ENCODE peak calls at places on chromosomes 12 and 14, in seven cellular contexts. V is RWPE1; L is lower leg skin; D is uterus; E is glutamatergic neuron; G is neural progenitor cell; J is CD4-positive, alpha-beta T cell. X is an unnamed sample.

GRCh38 chr14:53148612-53149202 is 4.4 kb downstream of the DDHD1 start:
- DNase-seq in V (no peak), L (no peak), D (no peak), E (no peak), G (no peak), J (no peak), X (no peak)

GRCh38 chr14:94334837-94335236 is 11.7 kb upstream of the SERPINA6 start:
- DNase-seq in V (peak), L (no peak), D (no peak), E (no peak), G (no peak), J (no peak), X (no peak)

GRCh38 chr14:86003998-86004397 is 474.1 kb downstream of the FLRT2 start:
- DNase-seq in V (no peak), L (no peak), D (no peak), E (no peak), G (no peak), J (no peak), X (no peak)

GRCh38 chr12:71162832-71163711 is 5.3 kb upstream of the TSPAN8 start:
- DNase-seq in V (no peak), L (no peak), D (no peak), E (no peak), G (no peak), J (no peak), X (no peak)

GRCh38 chr12:114408881-114409795 is 3.2 kb upstream of the TBX5 start:
- DNase-seq in V (no peak), L (no peak), D (no peak), E (peak), G (peak), J (no peak), X (no peak)

GRCh38 chr14:33364536-33364935 is 425.9 kb downstream of the NPAS3 start:
- DNase-seq in V (no peak), L (no peak), D (no peak), E (peak), G (peak), J (no peak), X (no peak)

GRCh38 chr12:44317651-44318126 is 481.8 kb downstream of the TMEM117 start:
- DNase-seq in V (no peak), L (no peak), D (no peak), E (no peak), G (peak), J (no peak), X (no peak)

GRCh38 chr12:118061011-118061875 is at the start of gene WSB2:
- DNase-seq in V (peak), L (peak), D (peak), E (peak), G (peak), J (peak), X (peak)

GRCh38 chr12:87511371-87511770 is 517.8 kb downstream of the C12orf50 start:
- DNase-seq in V (no peak), L (no peak), D (no peak), E (no peak), G (no peak), J (no peak), X (no peak)

GRCh38 chr14:64191756-64192155 is 102.4 kb downstream of the ESR2 start:
- DNase-seq in V (peak), L (no peak), D (no peak), E (no peak), G (no peak), J (no peak), X (no peak)

GRCh38 chr14:70782361-70782760 is 27.0 kb downstream of the MAP3K9 start:
- DNase-seq in V (peak), L (no peak), D (no peak), E (no peak), G (no peak), J (no peak), X (no peak)

GRCh38 chr12:17326649-17327048 is 720.7 kb upstream of the LMO3 start:
- DNase-seq in V (no peak), L (no peak), D (no peak), E (no peak), G (no peak), J (no peak), X (no peak)

GRCh38 chr12:105330938-105331804 is 680 bp downstream of the C12orf75 start:
- DNase-seq in V (peak), L (no peak), D (no peak), E (no peak), G (peak), J (peak), X (peak)

GRCh38 chr14:66563731-66564130 is 55.8 kb downstream of the GPHN start:
- DNase-seq in V (no peak), L (no peak), D (no peak), E (no peak), G (no peak), J (no peak), X (no peak)

GRCh38 chr14:66572836-66573235 is 64.9 kb downstream of the GPHN start:
- DNase-seq in V (no peak), L (no peak), D (no peak), E (no peak), G (no peak), J (no peak), X (no peak)

DNA sequence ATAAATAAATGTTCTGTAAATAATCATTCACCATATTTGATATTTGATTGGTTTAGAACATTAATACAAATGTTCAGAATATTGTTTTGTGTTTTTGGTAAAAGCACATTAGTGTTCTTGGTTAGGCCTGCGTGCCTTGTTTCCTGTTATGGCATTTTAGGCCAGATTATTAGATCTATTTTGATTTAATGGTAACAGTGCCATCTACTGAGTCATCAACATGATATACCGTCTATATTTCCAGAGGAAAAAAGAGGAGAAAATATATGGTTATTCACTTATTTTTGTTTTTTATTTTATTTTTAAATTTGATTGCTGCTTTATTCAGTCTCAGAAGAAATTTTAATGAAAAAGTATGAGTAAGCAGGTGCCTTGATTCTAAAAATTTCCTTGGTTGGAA is 60.3 kb downstream of the GPHN start:
- DNase-seq in V (no peak), L (no peak), D (no peak), E (no peak), G (no peak), J (no peak), X (no peak)
- TF ChIP-seq CTCF in V (no peak), L (no peak), D (no peak), E (no peak), G (no peak), J (no peak), X (no peak)

DNA sequence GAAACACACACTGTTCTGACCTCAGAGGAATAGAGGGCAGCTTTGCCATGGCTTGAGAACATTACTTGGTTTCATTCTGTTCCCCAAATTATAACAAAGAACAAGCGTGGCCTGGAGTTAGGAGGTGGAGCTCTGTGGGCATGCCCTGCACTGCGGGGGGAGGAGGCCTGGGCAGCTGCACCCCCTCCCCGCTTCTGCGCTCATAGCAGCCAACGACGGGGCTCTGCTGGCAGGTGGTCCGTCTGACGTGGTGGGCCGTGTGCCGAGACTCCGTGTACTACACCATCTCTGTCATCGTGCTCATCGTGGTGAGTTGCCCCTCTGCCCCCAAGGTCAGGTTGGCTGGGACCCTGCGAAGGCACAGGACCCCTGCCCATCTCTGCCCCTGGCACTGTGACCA is 70.4 kb upstream of the RIN3 start:
- DNase-seq in V (no peak), L (no peak), D (no peak), E (no peak), G (no peak), J (no peak), X (no peak)
- TF ChIP-seq CTCF in V (no peak), L (no peak), D (no peak), E (no peak), G (no peak), J (no peak), X (no peak)

DNA sequence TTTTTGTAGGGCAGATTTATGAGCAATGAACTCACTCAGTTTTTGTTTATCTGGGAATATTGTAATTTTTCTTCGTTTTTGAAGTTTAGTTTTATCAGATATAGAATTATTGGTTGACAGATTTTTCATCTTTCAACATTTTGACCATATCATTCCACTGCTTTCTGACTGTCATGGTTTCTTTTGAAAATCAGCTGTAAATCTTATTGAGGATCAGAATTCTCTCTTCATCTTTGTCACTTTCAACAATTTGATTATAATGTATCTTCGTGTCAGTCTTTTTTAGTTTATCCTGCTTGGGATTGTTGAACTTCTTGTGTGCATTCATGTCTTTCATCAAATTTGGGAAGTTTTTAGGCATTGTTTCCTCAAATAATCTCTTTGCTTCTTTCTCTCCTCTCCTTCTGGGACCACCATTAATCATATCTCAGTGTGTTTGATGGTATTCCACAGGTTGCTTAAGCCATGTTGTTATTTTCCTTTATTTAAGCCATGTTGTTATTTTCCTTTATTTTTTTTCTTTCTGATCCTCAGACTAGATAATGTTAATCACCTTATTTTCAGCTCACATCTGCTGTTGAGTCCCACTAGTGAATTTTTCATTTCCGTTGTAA is 229.7 kb upstream of the GARIN2 start:
- DNase-seq in V (no peak), L (no peak), D (no peak), E (no peak), G (no peak), J (no peak), X (no peak)
- TF ChIP-seq CTCF in V (no peak), L (no peak), D (no peak), E (no peak), G (no peak), J (no peak), X (no peak)

GRCh38 chr12:24510581-24511125 is 438.2 kb downstream of the BCAT1 start:
- DNase-seq in V (no peak), L (no peak), D (no peak), E (no peak), G (no peak), J (no peak), X (no peak)
- TF ChIP-seq CTCF in V (no peak), L (no peak), D (no peak), E (no peak), G (no peak), J (no peak), X (no peak)

GRCh38 chr14:91143862-91144261 is 30.0 kb downstream of the DGLUCY start:
- DNase-seq in V (no peak), L (no peak), D (no peak), E (no peak), G (no peak), J (no peak), X (no peak)

GRCh38 chr14:91142214-91142668 is 28.4 kb downstream of the DGLUCY start:
- DNase-seq in V (no peak), L (no peak), D (no peak), E (no peak), G (no peak), J (no peak), X (no peak)

GRCh38 chr14:91138511-91139359 is 24.9 kb downstream of the DGLUCY start:
- DNase-seq in V (peak), L (no peak), D (no peak), E (no peak), G (peak), J (peak), X (no peak)

GRCh38 chr14:91139776-91140175 is 25.9 kb downstream of the DGLUCY start:
- DNase-seq in V (no peak), L (no peak), D (no peak), E (no peak), G (no peak), J (no peak), X (no peak)

DNA sequence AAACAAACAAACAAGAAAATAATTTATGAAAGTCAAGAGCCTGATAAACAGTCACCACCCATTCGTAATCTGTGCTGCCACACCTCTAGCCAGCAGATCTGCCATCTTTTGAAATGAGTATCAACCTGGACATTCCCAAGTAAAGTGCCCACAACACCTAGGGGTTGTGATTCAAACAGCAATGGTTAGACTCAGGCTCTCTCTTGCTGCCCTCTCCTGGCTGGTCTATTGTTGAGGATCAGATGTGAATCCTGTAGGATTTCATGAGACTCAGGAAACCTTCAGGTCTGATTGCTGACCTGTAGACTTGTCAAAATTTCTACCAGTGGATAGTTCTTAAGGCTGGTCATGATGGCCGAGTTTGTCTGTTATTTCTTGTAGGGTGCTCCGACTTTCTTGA is 26.8 kb downstream of the DGLUCY start:
- DNase-seq in V (peak), L (no peak), D (no peak), E (no peak), G (peak), J (no peak), X (no peak)
- TF ChIP-seq CTCF in V (no peak), L (no peak), D (no peak), E (peak), G (peak), J (no peak), X (peak)

GRCh38 chr14:30906752-30907658 is 32.6 kb downstream of the COCH start:
- DNase-seq in V (no peak), L (no peak), D (no peak), E (no peak), G (no peak), J (no peak), X (no peak)
- TF ChIP-seq CTCF in V (peak), L (no peak), D (no peak), E (no peak), G (peak), J (no peak), X (peak)

DNA sequence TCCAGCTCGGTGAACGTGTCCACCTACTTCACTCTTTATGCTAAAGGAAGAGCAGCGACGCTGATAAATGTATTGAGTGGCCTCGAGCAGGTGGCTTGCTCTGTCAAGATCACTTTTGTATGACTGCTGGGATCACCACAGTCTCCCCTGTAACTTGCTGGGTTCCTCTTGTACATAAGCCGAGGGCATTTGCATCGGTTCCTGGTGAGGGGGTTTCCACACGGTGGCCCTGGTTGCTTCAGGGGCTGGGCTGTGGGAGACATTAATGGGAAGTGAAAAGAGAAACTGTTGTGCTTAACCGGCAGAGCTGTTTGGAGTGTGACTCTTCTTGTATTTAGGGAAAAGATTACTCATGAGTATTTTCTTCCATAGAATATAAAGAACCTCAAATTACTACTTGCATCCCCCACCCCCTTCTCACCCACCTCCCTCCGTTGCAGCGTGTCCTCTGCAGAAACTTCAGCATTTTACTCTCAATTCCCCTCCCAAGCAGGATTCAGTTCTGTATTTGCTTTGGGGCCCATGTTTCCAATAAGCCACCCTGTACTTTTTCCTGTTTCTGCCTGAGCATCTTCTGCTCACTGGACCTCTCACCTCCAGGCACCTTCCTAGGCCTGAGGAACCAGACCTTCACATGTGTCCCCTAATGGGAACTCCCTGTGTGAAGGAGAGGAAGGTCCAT is 186.9 kb downstream of the ETV6 start:
- DNase-seq in V (no peak), L (no peak), D (no peak), E (no peak), G (no peak), J (peak), X (no peak)
- TF ChIP-seq CTCF in V (no peak), L (no peak), D (no peak), E (no peak), G (no peak), J (no peak), X (no peak)

GRCh38 chr12:107894589-107894988 is 120.1 kb downstream of the ASCL4 start:
- DNase-seq in V (peak), L (no peak), D (no peak), E (no peak), G (no peak), J (no peak), X (no peak)

GRCh38 chr12:107895966-107896365 is 121.5 kb downstream of the ASCL4 start:
- DNase-seq in V (no peak), L (no peak), D (no peak), E (no peak), G (no peak), J (no peak), X (no peak)

DNA sequence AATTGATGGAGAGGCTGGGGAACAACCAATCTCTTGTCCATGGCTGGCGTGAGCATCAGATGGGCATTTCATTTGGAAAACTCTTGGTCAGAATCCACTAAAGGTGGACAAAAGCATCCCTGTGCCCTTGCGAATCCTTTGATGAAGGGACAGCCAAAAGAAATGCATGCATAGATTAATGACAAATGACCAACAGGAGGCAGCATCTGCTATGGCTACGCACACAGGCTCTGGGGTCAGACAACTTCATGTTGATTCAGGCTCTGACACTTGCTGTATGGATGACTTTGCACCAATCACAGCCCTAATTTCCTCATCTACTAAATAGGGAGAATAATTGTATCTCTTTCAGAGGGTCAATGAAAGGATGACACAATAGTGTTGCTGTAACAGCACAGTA is 117.5 kb downstream of the ASCL4 start:
- DNase-seq in V (no peak), L (no peak), D (no peak), E (no peak), G (peak), J (no peak), X (no peak)
- TF ChIP-seq CTCF in V (no peak), L (no peak), D (no peak), E (no peak), G (peak), J (no peak), X (peak)